ENCODE peak calls at places on chromosomes 11 and 22, in four cellular contexts. One of them, this sample, is unnamed.

GRCh38 chr11:18010977-18011586 is 1.8 kb downstream of the SERGEF start:
- DNase-seq in breast epithelium: no peak
- DNase-seq in brain microvascular endothelial cell: no peak
- DNase-seq in choroid plexus epithelial cell: no peak
- DNase-seq in this sample: no peak

GRCh38 chr11:12625438-12626071 is 48.7 kb upstream of the TEAD1 start:
- DNase-seq in breast epithelium: no peak
- DNase-seq in brain microvascular endothelial cell: peak; percentile 97
- DNase-seq in choroid plexus epithelial cell: peak; percentile 92
- DNase-seq in this sample: no peak

GRCh38 chr11:35752115-35752514 is 89.5 kb downstream of the TRIM44 start:
- DNase-seq in breast epithelium: no peak
- DNase-seq in brain microvascular endothelial cell: peak; percentile 5
- DNase-seq in choroid plexus epithelial cell: no peak
- DNase-seq in this sample: no peak

GRCh38 chr22:26970809-26971394 is 313.5 kb downstream of the MIAT start:
- DNase-seq in breast epithelium: no peak
- DNase-seq in brain microvascular endothelial cell: no peak
- DNase-seq in choroid plexus epithelial cell: no peak
- DNase-seq in this sample: no peak

GRCh38 chr22:45587638-45588481 is 83.8 kb upstream of the ATXN10 start:
- DNase-seq in breast epithelium: no peak
- DNase-seq in brain microvascular endothelial cell: peak; percentile 45
- DNase-seq in choroid plexus epithelial cell: peak; percentile 41
- DNase-seq in this sample: no peak

GRCh38 chr22:37295213-37295886 is 13.0 kb downstream of the CYTH4 start:
- DNase-seq in breast epithelium: no peak
- DNase-seq in brain microvascular endothelial cell: no peak
- DNase-seq in choroid plexus epithelial cell: no peak
- DNase-seq in this sample: no peak

GRCh38 chr22:26066534-26066933 is 102.7 kb upstream of the SEZ6L start:
- DNase-seq in breast epithelium: no peak
- DNase-seq in brain microvascular endothelial cell: no peak
- DNase-seq in choroid plexus epithelial cell: no peak
- DNase-seq in this sample: no peak

GRCh38 chr11:66429983-66430602 is 8.6 kb downstream of the MRPL11 start:
- DNase-seq in breast epithelium: peak; percentile 72
- DNase-seq in brain microvascular endothelial cell: peak; percentile 55
- DNase-seq in choroid plexus epithelial cell: peak; percentile 83
- DNase-seq in this sample: peak; percentile 80

GRCh38 chr11:26191193-26191592 is 140.7 kb upstream of the ANO3 start:
- DNase-seq in breast epithelium: no peak
- DNase-seq in brain microvascular endothelial cell: no peak
- DNase-seq in choroid plexus epithelial cell: no peak
- DNase-seq in this sample: no peak

GRCh38 chr11:6438979-6439571 is 1.7 kb downstream of the HPX start:
- DNase-seq in breast epithelium: no peak
- DNase-seq in brain microvascular endothelial cell: peak; percentile 35
- DNase-seq in choroid plexus epithelial cell: peak; percentile 78
- DNase-seq in this sample: no peak

GRCh38 chr22:35842954-35843353 is 125.3 kb downstream of the APOL5 start:
- DNase-seq in breast epithelium: no peak
- DNase-seq in brain microvascular endothelial cell: peak; percentile 62
- DNase-seq in choroid plexus epithelial cell: peak; percentile 61
- DNase-seq in this sample: no peak

GRCh38 chr11:94511932-94512781 is at the start of gene C11orf97:
- DNase-seq in breast epithelium: no peak
- DNase-seq in brain microvascular endothelial cell: peak; percentile 45
- DNase-seq in choroid plexus epithelial cell: peak; percentile 48
- DNase-seq in this sample: peak; percentile 77

GRCh38 chr22:30667092-30667485 is 586 bp downstream of the DUSP18 start:
- DNase-seq in breast epithelium: no peak
- DNase-seq in brain microvascular endothelial cell: no peak
- DNase-seq in choroid plexus epithelial cell: no peak
- DNase-seq in this sample: no peak

GRCh38 chr22:19576460-19577421 is 52.5 kb upstream of the CLDN5 start:
- DNase-seq in breast epithelium: no peak
- DNase-seq in brain microvascular endothelial cell: peak; percentile 78
- DNase-seq in choroid plexus epithelial cell: peak; percentile 70
- DNase-seq in this sample: no peak

GRCh38 chr11:100808904-100809491 is 121.9 kb downstream of the ARHGAP42 start:
- DNase-seq in breast epithelium: no peak
- DNase-seq in brain microvascular endothelial cell: peak; percentile 79
- DNase-seq in choroid plexus epithelial cell: peak; percentile 67
- DNase-seq in this sample: no peak

GRCh38 chr11:72740562-72741428 is 11.4 kb downstream of the ARAP1 start:
- DNase-seq in breast epithelium: no peak
- DNase-seq in brain microvascular endothelial cell: no peak
- DNase-seq in choroid plexus epithelial cell: no peak
- DNase-seq in this sample: no peak

GRCh38 chr11:27040302-27041115 is at the start of gene BBOX1:
- DNase-seq in breast epithelium: no peak
- DNase-seq in brain microvascular endothelial cell: no peak
- DNase-seq in choroid plexus epithelial cell: no peak
- DNase-seq in this sample: no peak

GRCh38 chr22:50283821-50284220 is 13.6 kb upstream of the MAPK11 start:
- DNase-seq in breast epithelium: no peak
- DNase-seq in brain microvascular endothelial cell: no peak
- DNase-seq in choroid plexus epithelial cell: no peak
- DNase-seq in this sample: no peak

GRCh38 chr11:64321533-64321932 is 3.6 kb downstream of the PRDX5 start:
- DNase-seq in breast epithelium: no peak
- DNase-seq in brain microvascular endothelial cell: no peak
- DNase-seq in choroid plexus epithelial cell: peak; percentile 16
- DNase-seq in this sample: no peak

GRCh38 chr11:66883021-66883968 is 26.4 kb downstream of the LRFN4 start:
- DNase-seq in breast epithelium: peak; percentile 67
- DNase-seq in brain microvascular endothelial cell: peak; percentile 59
- DNase-seq in choroid plexus epithelial cell: peak; percentile 71
- DNase-seq in this sample: no peak

GRCh38 chr11:9203715-9204311 is 61.3 kb downstream of the DENND5A start:
- DNase-seq in breast epithelium: no peak
- DNase-seq in brain microvascular endothelial cell: no peak
- DNase-seq in choroid plexus epithelial cell: no peak
- DNase-seq in this sample: no peak

GRCh38 chr22:31891366-31892079 is 52.8 kb upstream of the YWHAH start:
- DNase-seq in breast epithelium: no peak
- DNase-seq in brain microvascular endothelial cell: no peak
- DNase-seq in choroid plexus epithelial cell: no peak
- DNase-seq in this sample: no peak

GRCh38 chr11:118060879-118061278 is 16.0 kb upstream of the TMPRSS4 start:
- DNase-seq in breast epithelium: no peak
- DNase-seq in brain microvascular endothelial cell: no peak
- DNase-seq in choroid plexus epithelial cell: no peak
- DNase-seq in this sample: no peak

GRCh38 chr11:40188848-40189247 is 1270.6 kb downstream of the LRRC4C start:
- DNase-seq in breast epithelium: no peak
- DNase-seq in brain microvascular endothelial cell: no peak
- DNase-seq in choroid plexus epithelial cell: no peak
- DNase-seq in this sample: no peak

GRCh38 chr22:28983788-28984441 is 77.7 kb downstream of the C22orf31 start:
- DNase-seq in breast epithelium: no peak
- DNase-seq in brain microvascular endothelial cell: no peak
- DNase-seq in choroid plexus epithelial cell: peak; percentile 27
- DNase-seq in this sample: no peak

GRCh38 chr11:4677948-4678347 is 19.7 kb downstream of the OR51E2 start:
- DNase-seq in breast epithelium: no peak
- DNase-seq in brain microvascular endothelial cell: no peak
- DNase-seq in choroid plexus epithelial cell: no peak
- DNase-seq in this sample: no peak

GRCh38 chr22:45709866-45710265 is 38.2 kb downstream of the ATXN10 start:
- DNase-seq in breast epithelium: no peak
- DNase-seq in brain microvascular endothelial cell: peak; percentile 37
- DNase-seq in choroid plexus epithelial cell: peak; percentile 45
- DNase-seq in this sample: no peak

GRCh38 chr11:123702137-123702536 is 39.3 kb downstream of the ZNF202 start:
- DNase-seq in breast epithelium: no peak
- DNase-seq in brain microvascular endothelial cell: peak; percentile 7
- DNase-seq in choroid plexus epithelial cell: no peak
- DNase-seq in this sample: no peak

GRCh38 chr11:123707606-123708205 is 33.8 kb downstream of the ZNF202 start:
- DNase-seq in breast epithelium: no peak
- DNase-seq in brain microvascular endothelial cell: peak; percentile 78
- DNase-seq in choroid plexus epithelial cell: peak; percentile 87
- DNase-seq in this sample: peak; percentile 69

GRCh38 chr11:123704341-123704740 is 37.1 kb downstream of the ZNF202 start:
- DNase-seq in breast epithelium: no peak
- DNase-seq in brain microvascular endothelial cell: no peak
- DNase-seq in choroid plexus epithelial cell: no peak
- DNase-seq in this sample: no peak

DNA sequence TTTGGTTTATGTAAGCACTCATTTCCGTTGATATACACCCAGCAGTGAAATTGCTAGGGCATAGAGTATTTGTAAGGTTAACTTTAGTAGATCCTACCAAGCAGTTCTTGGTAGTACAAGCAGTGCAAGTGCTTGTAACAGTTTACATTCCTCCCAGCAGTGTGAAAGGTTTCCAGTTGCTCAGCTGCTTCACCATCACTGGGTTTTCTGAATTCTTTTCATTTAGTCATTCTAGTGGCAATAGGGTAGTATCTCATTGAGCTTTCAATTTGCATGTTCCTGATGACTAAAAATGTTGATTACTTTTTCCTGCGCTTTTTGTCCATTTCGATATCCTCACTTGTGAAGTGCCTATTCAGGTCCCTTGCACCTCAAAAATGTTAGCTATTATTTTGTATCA is 34.3 kb downstream of the ZNF202 start:
- DNase-seq in breast epithelium: no peak
- DNase-seq in brain microvascular endothelial cell: no peak
- DNase-seq in choroid plexus epithelial cell: no peak
- DNase-seq in this sample: no peak
- TF ChIP-seq CTCF in breast epithelium: no peak
- TF ChIP-seq CTCF in brain microvascular endothelial cell: no peak
- TF ChIP-seq CTCF in choroid plexus epithelial cell: no peak
- TF ChIP-seq CTCF in this sample: no peak

DNA sequence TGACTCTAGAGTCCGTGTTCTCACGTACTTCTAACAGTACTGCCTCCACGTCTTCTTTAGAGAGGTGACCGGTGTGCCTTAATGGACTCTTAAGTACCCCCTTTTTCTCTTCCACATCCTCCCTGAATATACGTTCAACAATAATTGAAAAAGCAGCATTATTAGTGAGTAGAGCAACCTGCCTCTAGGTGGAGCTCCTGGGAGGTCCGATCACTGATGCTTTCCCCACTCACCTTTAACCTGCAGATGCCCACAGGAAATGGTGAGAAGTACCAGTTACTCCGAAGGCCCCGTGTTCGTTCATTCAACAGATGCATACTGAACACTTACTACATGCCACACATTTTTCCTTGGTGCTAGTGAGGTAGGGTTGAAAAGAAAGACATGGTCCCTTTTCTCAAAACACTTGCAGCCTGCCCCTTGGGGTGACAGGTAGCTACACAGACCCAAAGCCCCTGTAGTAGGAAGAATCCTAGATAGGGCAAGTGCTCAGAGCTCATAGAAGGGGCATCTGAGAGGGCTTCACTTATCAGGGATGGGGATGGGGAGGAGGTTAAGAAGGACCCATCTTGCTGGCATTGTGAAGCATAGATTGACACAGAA is 72.7 kb downstream of the FEZ1 start:
- DNase-seq in breast epithelium: no peak
- DNase-seq in brain microvascular endothelial cell: no peak
- DNase-seq in choroid plexus epithelial cell: peak; percentile 11
- DNase-seq in this sample: no peak
- TF ChIP-seq CTCF in breast epithelium: no peak
- TF ChIP-seq CTCF in brain microvascular endothelial cell: peak; percentile 61
- TF ChIP-seq CTCF in choroid plexus epithelial cell: peak; percentile 64
- TF ChIP-seq CTCF in this sample: no peak

DNA sequence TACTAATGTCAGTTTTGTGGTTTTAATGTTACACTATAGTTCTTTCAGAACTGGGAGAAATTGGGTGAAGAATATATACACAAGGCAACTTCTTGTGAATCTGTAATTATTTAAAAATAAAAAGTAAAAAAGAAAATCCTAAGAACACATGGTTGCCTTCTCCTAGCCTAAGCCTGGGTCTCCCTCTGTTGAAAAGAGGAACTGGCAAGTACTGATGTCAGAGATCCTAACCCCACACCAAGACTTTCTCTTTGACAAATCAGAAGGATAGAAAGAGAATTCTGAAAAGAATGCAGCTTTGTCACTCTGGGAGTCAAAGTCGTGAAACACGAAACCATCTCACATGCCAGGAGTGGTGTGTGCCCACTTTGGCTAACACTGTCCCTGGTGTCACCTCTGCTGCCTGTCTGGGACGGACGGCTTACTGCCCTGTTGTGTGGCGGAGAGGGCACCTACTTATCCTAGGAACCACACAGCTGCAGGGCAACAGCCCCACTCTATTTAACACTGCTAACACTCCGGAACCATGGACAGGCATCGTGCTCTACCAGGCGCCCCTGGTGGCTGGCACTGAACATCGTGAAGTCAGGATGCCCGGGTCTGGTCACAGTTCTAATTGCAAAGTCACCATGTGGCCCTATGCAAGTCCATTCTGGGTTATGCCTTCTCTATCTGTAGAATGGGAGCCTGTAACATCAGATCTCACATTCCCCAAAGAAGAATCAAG is 108.8 kb upstream of the CD82 start:
- DNase-seq in breast epithelium: no peak
- DNase-seq in brain microvascular endothelial cell: no peak
- DNase-seq in choroid plexus epithelial cell: no peak
- DNase-seq in this sample: no peak
- TF ChIP-seq CTCF in breast epithelium: no peak
- TF ChIP-seq CTCF in brain microvascular endothelial cell: peak; percentile 70
- TF ChIP-seq CTCF in choroid plexus epithelial cell: peak; percentile 36
- TF ChIP-seq CTCF in this sample: peak; percentile 16

GRCh38 chr11:102268985-102269470 is 48.3 kb upstream of the BIRC3 start:
- DNase-seq in breast epithelium: no peak
- DNase-seq in brain microvascular endothelial cell: no peak
- DNase-seq in choroid plexus epithelial cell: no peak
- DNase-seq in this sample: no peak
- TF ChIP-seq CTCF in breast epithelium: no peak
- TF ChIP-seq CTCF in brain microvascular endothelial cell: no peak
- TF ChIP-seq CTCF in choroid plexus epithelial cell: no peak
- TF ChIP-seq CTCF in this sample: no peak

This sample was measured in mesothelial cell of epicardium.